ENCODE peak calls at places on chromosomes 7 and 10, in ten cellular contexts. F is pons; L is effector memory CD4-positive, alpha-beta T cell; Q is upper lobe of right lung; B is hippocampal formation; S is NCI-H460; R is mucosa of gallbladder; V is omental fat pad; C is astrocyte of the cerebellum; P is NCI-H146. Z is an unnamed sample.

GRCh38 chr7:116455009-116455408 is 44.5 kb upstream of the CAV2 start:
- DNase-seq in F (no peak), L (no peak), Q (no peak), B (no peak), S (no peak), R (no peak), V (no peak), C (no peak), P (no peak), Z (no peak)

GRCh38 chr10:3773465-3774017 is 11.5 kb downstream of the KLF6 start:
- DNase-seq in F (no peak), L (no peak), Q (no peak), B (no peak), S (no peak), R (no peak), V (no peak), C (no peak), P (no peak), Z (peak)

GRCh38 chr7:152602962-152603361 is 73.0 kb downstream of the XRCC2 start:
- DNase-seq in F (no peak), L (no peak), Q (no peak), B (no peak), S (no peak), R (no peak), V (no peak), C (no peak), P (no peak), Z (no peak)

GRCh38 chr10:118974951-118975350 is 54.6 kb upstream of the NANOS1 start:
- DNase-seq in F (no peak), L (no peak), Q (no peak), B (no peak), S (no peak), R (no peak), V (no peak), C (no peak), P (no peak), Z (no peak)

GRCh38 chr7:1994931-1995330 is 237.8 kb downstream of the MAD1L1 start:
- DNase-seq in F (no peak), L (no peak), Q (no peak), B (no peak), S (no peak), R (no peak), V (no peak), C (no peak), P (no peak), Z (no peak)

GRCh38 chr10:125911145-125911544 is 14.8 kb downstream of the FANK1 start:
- DNase-seq in F (no peak), L (no peak), Q (no peak), B (no peak), S (no peak), R (no peak), V (no peak), C (no peak), P (no peak), Z (no peak)

GRCh38 chr7:100003711-100004661 is 11.4 kb upstream of the ZKSCAN1 start:
- DNase-seq in F (peak), L (no peak), Q (peak), B (peak), S (no peak), R (peak), V (no peak), C (no peak), P (peak), Z (no peak)

GRCh38 chr7:48246073-48246472 is 74.8 kb downstream of the ABCA13 start:
- DNase-seq in F (peak), L (no peak), Q (no peak), B (no peak), S (no peak), R (no peak), V (no peak), C (no peak), P (no peak), Z (no peak)

GRCh38 chr10:89588671-89589070 is 53.3 kb upstream of the SLC16A12 start:
- DNase-seq in F (no peak), L (no peak), Q (no peak), B (no peak), S (no peak), R (no peak), V (no peak), C (no peak), P (no peak), Z (no peak)

GRCh38 chr10:102404361-102405107 is 9.0 kb downstream of the NFKB2 start:
- DNase-seq in F (no peak), L (no peak), Q (no peak), B (no peak), S (no peak), R (no peak), V (no peak), C (no peak), P (no peak), Z (no peak)

GRCh38 chr10:75730847-75731246 is 299.4 kb downstream of the LRMDA start:
- DNase-seq in F (no peak), L (no peak), Q (no peak), B (no peak), S (no peak), R (no peak), V (no peak), C (no peak), P (no peak), Z (no peak)

GRCh38 chr10:44936314-44936975 is 23.2 kb upstream of the RASSF4 start:
- DNase-seq in F (no peak), L (no peak), Q (no peak), B (no peak), S (no peak), R (no peak), V (no peak), C (no peak), P (no peak), Z (no peak)

GRCh38 chr10:4984971-4985594 is 18.6 kb downstream of the AKR1C2 start:
- DNase-seq in F (no peak), L (no peak), Q (no peak), B (no peak), S (no peak), R (peak), V (no peak), C (no peak), P (no peak), Z (peak)

GRCh38 chr10:35569111-35569707 is 35.9 kb upstream of the GJD4 start:
- DNase-seq in F (no peak), L (no peak), Q (no peak), B (no peak), S (no peak), R (no peak), V (no peak), C (no peak), P (no peak), Z (no peak)

Z was measured in epithelial cell of proximal tubule.